ENCODE peak calls at places on chromosomes 3 and 15, in six cellular contexts. M is heart left ventricle, S is sigmoid colon, R is cardiac muscle cell, Y is pancreas, A is adrenal gland. W is an unnamed sample. For H3K27me3, the result is how much of the 10 kb centered on the place peaks cover.

GRCh38 chr3:143644370-143645089 is 203.7 kb downstream of the SLC9A9 start:
- DNase-seq in M (peak), S (no peak), R (peak), Y (no peak), A (peak), W (peak)

GRCh38 chr3:194879126-194879887 is 193.6 kb downstream of the FAM43A start:
- DNase-seq in M (peak), S (no peak), R (no peak), Y (no peak), A (no peak), W (no peak)

GRCh38 chr3:194871143-194871863 is 185.6 kb downstream of the FAM43A start:
- DNase-seq in M (peak), S (no peak), R (peak), Y (peak), A (peak), W (no peak)

GRCh38 chr3:186802701-186803100 is 3.6 kb downstream of the RFC4 start:
- DNase-seq in M (no peak), S (no peak), R (no peak), Y (no peak), A (no peak), W (no peak)

GRCh38 chr3:191358929-191359328 is 28.6 kb upstream of the UTS2B start:
- DNase-seq in M (no peak), S (no peak), R (no peak), Y (no peak), A (no peak), W (no peak)

GRCh38 chr3:173938159-173938558 is 540.6 kb downstream of the NLGN1 start:
- DNase-seq in M (no peak), S (no peak), R (peak), Y (no peak), A (no peak), W (no peak)

GRCh38 chr3:129612350-129613204 is 6.1 kb upstream of the PLXND1 start:
- DNase-seq in M (peak), S (no peak), R (no peak), Y (no peak), A (no peak), W (no peak)

GRCh38 chr15:96362001-96362758 is 31.7 kb downstream of the NR2F2 start:
- DNase-seq in M (no peak), S (no peak), R (no peak), Y (no peak), A (no peak), W (no peak)

GRCh38 chr3:42852443-42852842 is 23.2 kb downstream of the CYP8B1 start:
- DNase-seq in M (no peak), S (no peak), R (no peak), Y (no peak), A (peak), W (no peak)

GRCh38 chr3:14513566-14514322 is 26.4 kb downstream of the GRIP2 start:
- DNase-seq in M (peak), S (peak), R (no peak), Y (no peak), A (no peak), W (no peak)

GRCh38 chr15:65379986-65380385 is 2.2 kb upstream of the IGDCC3 start:
- DNase-seq in M (no peak), S (no peak), R (no peak), Y (no peak), A (no peak), W (no peak)

GRCh38 chr15:65382921-65383320 is 5.1 kb upstream of the IGDCC3 start:
- DNase-seq in M (no peak), S (no peak), R (no peak), Y (no peak), A (no peak), W (no peak)

GRCh38 chr15:65382146-65382491 is 4.3 kb upstream of the IGDCC3 start:
- DNase-seq in M (no peak), S (no peak), R (no peak), Y (no peak), A (no peak), W (no peak)

GRCh38 chr15:65383456-65383855 is 5.7 kb upstream of the IGDCC3 start:
- DNase-seq in M (no peak), S (no peak), R (no peak), Y (no peak), A (no peak), W (no peak)

DNA sequence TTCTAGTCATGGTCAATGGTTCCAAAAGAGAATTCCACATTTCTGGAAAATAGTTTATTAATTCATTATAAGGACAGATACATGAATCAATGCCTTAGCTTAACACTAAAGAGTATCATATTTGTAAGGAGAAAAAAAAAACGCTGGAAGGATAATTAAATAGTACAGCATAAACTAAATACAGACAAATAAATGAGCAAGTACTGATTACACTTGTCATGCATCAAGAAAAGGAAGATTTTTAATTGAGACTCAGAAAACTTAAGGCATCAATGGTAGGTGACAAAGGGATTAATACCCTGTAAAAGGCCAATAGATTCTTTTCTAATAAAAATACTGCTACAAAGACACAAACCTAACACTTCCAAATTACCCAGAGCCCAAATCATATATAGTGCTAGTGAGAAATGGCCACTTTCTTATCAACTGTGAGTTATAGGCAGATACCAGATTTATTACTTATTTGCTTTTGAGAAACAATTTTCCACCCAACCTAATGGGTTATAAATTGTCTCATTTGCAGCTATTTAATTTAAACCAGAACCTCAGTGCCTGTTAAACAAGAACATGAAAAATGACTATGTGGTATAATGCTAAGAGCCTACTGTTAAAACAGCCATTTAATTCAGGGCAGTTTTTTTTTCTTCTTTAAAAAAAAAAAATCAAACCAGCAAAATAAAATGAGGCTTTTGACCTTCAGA is 3.8 kb upstream of the IGDCC3 start:
- DNase-seq in M (no peak), S (no peak), R (no peak), Y (no peak), A (no peak), W (no peak)
- H3K27me3 ChIP-seq in M (under half), S (under half), R (under half), Y (under half), A (under half), W (under half)

GRCh38 chr3:50336452-50337174 is 4.0 kb downstream of the RASSF1 start:
- DNase-seq in M (no peak), S (no peak), R (no peak), Y (no peak), A (no peak), W (no peak)

GRCh38 chr3:50337175-50337861 is 3.3 kb downstream of the RASSF1 start:
- DNase-seq in M (peak), S (peak), R (peak), Y (peak), A (peak), W (peak)

GRCh38 chr3:50331364-50331907 is 3.4 kb upstream of the TUSC2 start:
- DNase-seq in M (no peak), S (no peak), R (no peak), Y (no peak), A (no peak), W (no peak)

GRCh38 chr3:50333744-50334328 is 5.8 kb upstream of the TUSC2 start:
- DNase-seq in M (peak), S (no peak), R (peak), Y (no peak), A (no peak), W (no peak)

DNA sequence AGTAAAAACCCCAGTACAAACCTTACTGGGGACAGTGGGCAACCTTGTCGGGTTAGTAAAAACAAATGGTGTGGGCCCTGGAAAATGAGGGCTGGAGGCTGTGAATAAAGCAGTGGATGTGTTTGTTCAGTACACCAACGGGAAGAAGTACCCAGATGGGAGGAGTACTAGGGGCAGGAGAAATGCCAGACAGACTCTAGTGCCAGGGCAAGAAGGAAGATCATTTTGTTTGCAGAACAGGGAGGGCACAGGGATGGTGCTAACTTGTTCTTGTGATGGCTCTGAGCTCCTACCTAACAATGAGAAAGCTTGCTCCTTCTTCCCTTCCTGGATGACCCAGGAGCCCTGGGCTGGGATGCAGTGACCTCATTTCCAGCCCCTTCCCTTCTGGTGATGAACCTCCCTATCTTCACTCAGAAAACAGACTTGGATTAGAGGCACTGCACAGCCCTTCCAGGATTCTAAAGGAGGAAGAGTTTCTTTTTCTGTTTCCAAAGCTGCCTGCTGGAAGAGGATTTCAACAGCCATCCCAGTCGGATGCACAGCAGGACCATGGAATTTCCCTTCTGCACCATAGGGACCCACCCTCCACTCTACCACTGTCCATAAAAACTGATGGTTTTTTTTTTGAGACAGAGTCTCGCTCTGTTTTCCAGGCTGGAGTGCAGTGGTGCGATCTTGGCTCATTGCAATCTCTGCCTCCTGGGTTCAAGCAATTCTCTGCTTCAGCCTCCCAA is 6.1 kb downstream of the RASSF1 start:
- DNase-seq in M (no peak), S (no peak), R (no peak), Y (no peak), A (no peak), W (no peak)
- H3K4me3 ChIP-seq in M (peak), S (no peak), R (no peak), Y (no peak), A (no peak), W (no peak)

GRCh38 chr15:57624730-57625129 is 33.0 kb downstream of the MYZAP start:
- DNase-seq in M (no peak), S (no peak), R (no peak), Y (no peak), A (no peak), W (no peak)

GRCh38 chr15:57625703-57626448 is 34.2 kb downstream of the MYZAP start:
- DNase-seq in M (no peak), S (no peak), R (no peak), Y (no peak), A (no peak), W (no peak)

GRCh38 chr15:57631386-57632110 is 39.8 kb downstream of the MYZAP start:
- DNase-seq in M (no peak), S (no peak), R (no peak), Y (no peak), A (no peak), W (no peak)

DNA sequence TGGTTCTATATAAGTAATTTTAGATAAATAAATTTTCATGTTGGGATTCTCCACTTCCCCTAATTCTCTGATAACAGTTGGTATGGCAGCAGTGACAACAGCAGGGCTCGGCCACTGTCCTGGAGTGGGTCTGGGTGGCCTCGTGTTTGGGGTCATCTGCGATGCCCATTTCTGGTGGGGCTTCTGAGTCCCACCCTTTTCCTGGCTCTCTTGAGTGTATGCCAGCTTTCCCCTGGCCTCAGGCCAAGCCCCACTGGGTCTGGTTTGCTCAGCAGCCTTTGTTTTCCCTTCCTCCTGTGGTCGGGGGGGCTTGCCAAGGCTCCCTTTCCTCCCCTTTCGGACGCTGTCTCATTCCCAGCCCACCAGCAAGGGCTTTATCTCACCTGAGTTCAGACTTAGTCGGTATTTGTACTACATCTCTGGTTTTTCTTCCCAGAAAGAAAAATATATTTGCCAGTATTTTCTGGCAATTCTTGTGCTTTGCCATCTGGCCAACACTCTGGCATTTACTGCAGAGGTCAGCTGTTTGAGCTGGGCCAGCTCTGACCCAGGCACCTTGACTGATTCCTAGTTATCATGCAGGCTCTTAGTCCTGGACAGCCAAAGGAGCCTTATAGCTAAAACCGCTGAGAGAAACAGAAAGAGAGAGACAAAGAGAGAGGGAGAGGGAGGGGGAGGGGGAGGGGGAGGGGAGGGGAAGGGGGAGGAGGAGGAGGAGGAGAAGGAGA is 35.2 kb downstream of the MYZAP start:
- DNase-seq in M (peak), S (no peak), R (no peak), Y (no peak), A (no peak), W (no peak)
- H3K27ac ChIP-seq in M (peak), S (no peak), R (no peak), Y (no peak), A (no peak), W (no peak)

DNA sequence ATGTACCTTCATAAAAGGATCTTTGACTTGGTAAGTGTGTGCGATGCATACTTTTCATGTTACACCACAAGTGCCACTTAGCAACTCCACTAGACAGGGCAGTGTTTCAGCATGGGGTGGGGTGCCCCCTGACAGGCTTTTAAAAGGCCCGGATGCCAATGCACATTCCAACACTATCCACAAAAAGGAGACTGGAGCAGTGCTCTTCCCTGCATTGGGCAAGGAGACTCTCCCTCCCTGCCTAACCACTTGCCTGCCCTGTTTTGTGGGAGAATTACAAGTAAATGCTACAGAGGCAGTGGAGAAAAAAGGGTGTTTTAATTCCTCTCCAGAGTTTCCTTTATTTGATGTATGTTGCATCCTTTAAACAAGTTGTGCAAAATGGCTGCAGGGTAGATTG is 1.7 kb upstream of the RARB start:
- DNase-seq in M (peak), S (no peak), R (no peak), Y (no peak), A (no peak), W (no peak)
- H3K27me3 ChIP-seq in M (under half), S (under half), R (under half), Y (under half), A (under half), W (under half)

GRCh38 chr3:141095546-141095937 is 44.4 kb downstream of the SPSB4 start:
- DNase-seq in M (no peak), S (no peak), R (no peak), Y (peak), A (no peak), W (no peak)
- H3K4me3 ChIP-seq in M (no peak), S (no peak), R (no peak), Y (no peak), A (no peak), W (no peak)

GRCh38 chr15:97992831-97993230 is 32.3 kb downstream of the ARRDC4 start:
- DNase-seq in M (no peak), S (no peak), R (no peak), Y (no peak), A (no peak), W (no peak)

GRCh38 chr15:97995192-97995591 is 34.7 kb downstream of the ARRDC4 start:
- DNase-seq in M (no peak), S (no peak), R (no peak), Y (no peak), A (no peak), W (no peak)

GRCh38 chr15:97995881-97996603 is 35.5 kb downstream of the ARRDC4 start:
- DNase-seq in M (no peak), S (peak), R (no peak), Y (no peak), A (no peak), W (no peak)

GRCh38 chr15:97991972-97992541 is 31.6 kb downstream of the ARRDC4 start:
- DNase-seq in M (no peak), S (no peak), R (no peak), Y (no peak), A (no peak), W (no peak)

GRCh38 chr15:97993310-97993738 is 32.8 kb downstream of the ARRDC4 start:
- DNase-seq in M (no peak), S (no peak), R (no peak), Y (no peak), A (peak), W (no peak)
- H3K27ac ChIP-seq in M (no peak), S (peak), R (no peak), Y (no peak), A (no peak), W (no peak)

GRCh38 chr15:69974321-69974720 is 123.4 kb downstream of the TLE3 start:
- DNase-seq in M (no peak), S (no peak), R (no peak), Y (no peak), A (no peak), W (no peak)

GRCh38 chr15:69973102-69973714 is 124.5 kb downstream of the TLE3 start:
- DNase-seq in M (no peak), S (no peak), R (peak), Y (no peak), A (no peak), W (no peak)

GRCh38 chr15:69976366-69976994 is 121.2 kb downstream of the TLE3 start:
- DNase-seq in M (peak), S (no peak), R (peak), Y (no peak), A (peak), W (peak)

GRCh38 chr15:69971771-69972170 is 125.9 kb downstream of the TLE3 start:
- DNase-seq in M (no peak), S (no peak), R (no peak), Y (no peak), A (no peak), W (no peak)

DNA sequence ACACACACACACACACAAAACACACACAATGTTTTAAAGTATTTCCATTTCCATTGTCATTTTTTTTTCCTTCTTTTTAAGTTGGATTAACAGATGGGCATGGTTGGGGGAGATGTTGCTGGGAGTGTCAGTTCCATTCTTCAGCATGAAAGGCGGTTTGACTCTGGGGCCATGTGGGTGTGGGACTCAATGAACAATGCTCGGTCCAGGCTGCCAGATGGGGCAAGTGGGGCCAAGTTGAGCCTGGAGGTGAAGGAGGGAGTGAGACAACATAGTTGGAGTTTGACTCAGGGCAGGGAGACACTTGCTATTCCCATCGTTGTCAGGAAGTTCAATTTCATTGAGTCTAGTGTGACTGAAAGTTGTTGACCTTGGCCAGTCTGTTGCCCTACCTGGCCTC is 125.3 kb downstream of the TLE3 start:
- DNase-seq in M (no peak), S (no peak), R (no peak), Y (no peak), A (no peak), W (no peak)
- H3K27me3 ChIP-seq in M (under half), S (under half), R (under half), Y (under half), A (under half), W (under half)

GRCh38 chr3:64443553-64444331 is 218.5 kb upstream of the PRICKLE2 start:
- DNase-seq in M (no peak), S (no peak), R (peak), Y (no peak), A (no peak), W (no peak)
- H3K4me3 ChIP-seq in M (no peak), S (no peak), R (no peak), Y (no peak), A (no peak), W (no peak)

DNA sequence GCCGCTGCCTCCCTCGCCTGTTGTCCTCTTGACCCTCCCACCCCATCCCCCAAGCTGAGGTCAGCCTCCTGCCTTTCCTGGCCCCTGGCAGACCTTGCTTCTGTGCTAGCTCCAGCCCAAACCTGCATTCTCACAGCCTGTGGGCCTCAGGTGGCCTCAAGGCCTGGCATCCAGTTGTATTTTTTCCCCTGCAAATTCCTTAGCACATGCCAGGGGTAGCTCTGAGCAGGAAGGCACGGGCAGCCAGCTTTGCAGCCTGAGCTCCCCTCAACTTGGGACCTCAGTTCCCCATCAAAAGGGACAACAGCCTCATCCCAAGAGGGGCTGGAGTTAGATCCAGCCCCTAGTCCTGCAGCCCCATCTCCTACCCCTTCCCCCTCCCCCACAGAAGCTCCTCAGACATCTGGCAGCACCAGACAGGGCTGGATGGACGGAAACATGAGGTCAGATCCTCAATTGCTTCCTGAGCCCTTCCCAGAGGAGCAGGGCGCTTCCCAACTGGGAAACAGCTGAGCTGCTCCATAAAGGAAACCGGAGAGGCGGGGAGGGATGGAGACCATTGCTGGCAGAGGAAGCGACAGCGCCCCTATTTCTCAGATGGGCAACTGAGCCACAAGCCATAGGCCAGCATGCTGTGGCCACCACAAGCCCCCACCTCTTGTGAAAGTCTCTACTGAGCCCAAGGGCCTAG is 18.1 kb upstream of the CYP11A1 start:
- DNase-seq in M (peak), S (no peak), R (no peak), Y (no peak), A (no peak), W (no peak)
- H3K27ac ChIP-seq in M (peak), S (no peak), R (no peak), Y (no peak), A (no peak), W (no peak)

GRCh38 chr15:58064119-58065010 is 1.1 kb downstream of the ALDH1A2 start:
- DNase-seq in M (no peak), S (no peak), R (no peak), Y (no peak), A (no peak), W (no peak)
- H3K27me3 ChIP-seq in M (under half), S (half or more), R (half or more), Y (under half), A (half or more), W (under half)

W was measured in naive thymus-derived CD4-positive, alpha-beta T cell.